ENCODE peak calls at places on chromosomes 16 and 17, in seven cellular contexts. B, N, A, O, I, F and Z are unnamed samples.

GRCh38 chr17:5249615-5250014 is 15.0 kb upstream of the SCIMP start:
- DNase-seq in B (peak), N (peak), A (peak), O (peak), I (peak), F (peak), Z (peak)

GRCh38 chr17:3796822-3797170 is 4.2 kb downstream of the ITGAE start:
- DNase-seq in B (no peak), N (no peak), A (no peak), O (no peak), I (no peak), F (no peak), Z (no peak)

GRCh38 chr17:74520790-74521480 is 10.3 kb downstream of the CD300LB start:
- DNase-seq in B (no peak), N (no peak), A (no peak), O (no peak), I (no peak), F (no peak), Z (no peak)

GRCh38 chr16:11949527-11949926 is 7.7 kb upstream of the NPIPB2 start:
- DNase-seq in B (peak), N (peak), A (peak), O (peak), I (peak), F (peak), Z (peak)

GRCh38 chr17:46879101-46879500 is 27.7 kb downstream of the WNT9B start:
- DNase-seq in B (no peak), N (no peak), A (no peak), O (no peak), I (no peak), F (no peak), Z (no peak)

GRCh38 chr17:51813784-51814174 is 344.7 kb downstream of the CA10 start:
- DNase-seq in B (no peak), N (no peak), A (no peak), O (no peak), I (no peak), F (no peak), Z (no peak)

GRCh38 chr16:4314532-4315184 is 1.2 kb upstream of the GLIS2 start:
- DNase-seq in B (peak), N (no peak), A (peak), O (peak), I (peak), F (no peak), Z (peak)

GRCh38 chr17:73510981-73511442 is 133.2 kb downstream of the SDK2 start:
- DNase-seq in B (no peak), N (no peak), A (peak), O (no peak), I (no peak), F (no peak), Z (no peak)

GRCh38 chr16:4529085-4530060 is 9.2 kb downstream of the CDIP1 start:
- DNase-seq in B (peak), N (peak), A (peak), O (peak), I (peak), F (peak), Z (no peak)

GRCh38 chr17:63740464-63741181 is 976 bp downstream of the STRADA start:
- DNase-seq in B (no peak), N (no peak), A (peak), O (no peak), I (no peak), F (no peak), Z (peak)

GRCh38 chr17:80870401-80870800 is 121.2 kb upstream of the CHMP6 start:
- DNase-seq in B (no peak), N (no peak), A (no peak), O (no peak), I (no peak), F (peak), Z (no peak)

GRCh38 chr16:85399583-85400284 is 213.4 kb upstream of the GSE1 start:
- DNase-seq in B (no peak), N (peak), A (no peak), O (no peak), I (no peak), F (no peak), Z (no peak)

GRCh38 chr16:1691956-1692355 is 13.9 kb downstream of the JPT2 start:
- DNase-seq in B (peak), N (no peak), A (peak), O (no peak), I (no peak), F (peak), Z (peak)

GRCh38 chr16:2785101-2785991 is 2.0 kb downstream of the PRSS33 start:
- DNase-seq in B (no peak), N (peak), A (no peak), O (no peak), I (peak), F (no peak), Z (no peak)

GRCh38 chr16:21638573-21638975 is 13.8 kb downstream of the IGSF6 start:
- DNase-seq in B (peak), N (no peak), A (peak), O (no peak), I (no peak), F (peak), Z (peak)

GRCh38 chr16:85360323-85361277 is 248.3 kb upstream of the CIBAR2 start:
- DNase-seq in B (no peak), N (peak), A (peak), O (no peak), I (no peak), F (no peak), Z (no peak)

GRCh38 chr16:3020247-3020603 is at the start of gene TNFRSF12A:
- DNase-seq in B (peak), N (peak), A (peak), O (peak), I (peak), F (peak), Z (peak)

GRCh38 chr16:31471875-31472558 is at the start of gene TGFB1I1:
- DNase-seq in B (peak), N (no peak), A (peak), O (no peak), I (peak), F (peak), Z (peak)

GRCh38 chr17:48981927-48982539 is 13.6 kb upstream of the GIP start:
- DNase-seq in B (no peak), N (no peak), A (no peak), O (no peak), I (no peak), F (no peak), Z (no peak)

GRCh38 chr17:8072727-8073461 is 14.6 kb downstream of the ALOX12B start:
- DNase-seq in B (no peak), N (no peak), A (no peak), O (peak), I (peak), F (no peak), Z (no peak)
- H3K4me3 ChIP-seq in B (no peak), N (no peak), A (peak), O (peak), I (peak), F (no peak), Z (no peak)

GRCh38 chr16:71289732-71290062 is 495 bp upstream of the CMTR2 start:
- DNase-seq in B (no peak), N (no peak), A (no peak), O (no peak), I (no peak), F (no peak), Z (no peak)
- H3K4me3 ChIP-seq in B (peak), N (peak), A (peak), O (peak), I (peak), F (peak), Z (peak)

GRCh38 chr17:68198931-68199836 is 48.7 kb upstream of the AMZ2 start:
- DNase-seq in B (no peak), N (no peak), A (no peak), O (no peak), I (peak), F (no peak), Z (no peak)

GRCh38 chr17:68195667-68196393 is 52.0 kb upstream of the AMZ2 start:
- DNase-seq in B (no peak), N (no peak), A (no peak), O (no peak), I (peak), F (no peak), Z (no peak)

GRCh38 chr17:68196394-68197090 is 51.3 kb upstream of the AMZ2 start:
- DNase-seq in B (no peak), N (no peak), A (no peak), O (no peak), I (no peak), F (no peak), Z (no peak)

GRCh38 chr17:68197997-68198930 is 49.6 kb upstream of the AMZ2 start:
- DNase-seq in B (no peak), N (no peak), A (peak), O (no peak), I (peak), F (no peak), Z (no peak)

DNA sequence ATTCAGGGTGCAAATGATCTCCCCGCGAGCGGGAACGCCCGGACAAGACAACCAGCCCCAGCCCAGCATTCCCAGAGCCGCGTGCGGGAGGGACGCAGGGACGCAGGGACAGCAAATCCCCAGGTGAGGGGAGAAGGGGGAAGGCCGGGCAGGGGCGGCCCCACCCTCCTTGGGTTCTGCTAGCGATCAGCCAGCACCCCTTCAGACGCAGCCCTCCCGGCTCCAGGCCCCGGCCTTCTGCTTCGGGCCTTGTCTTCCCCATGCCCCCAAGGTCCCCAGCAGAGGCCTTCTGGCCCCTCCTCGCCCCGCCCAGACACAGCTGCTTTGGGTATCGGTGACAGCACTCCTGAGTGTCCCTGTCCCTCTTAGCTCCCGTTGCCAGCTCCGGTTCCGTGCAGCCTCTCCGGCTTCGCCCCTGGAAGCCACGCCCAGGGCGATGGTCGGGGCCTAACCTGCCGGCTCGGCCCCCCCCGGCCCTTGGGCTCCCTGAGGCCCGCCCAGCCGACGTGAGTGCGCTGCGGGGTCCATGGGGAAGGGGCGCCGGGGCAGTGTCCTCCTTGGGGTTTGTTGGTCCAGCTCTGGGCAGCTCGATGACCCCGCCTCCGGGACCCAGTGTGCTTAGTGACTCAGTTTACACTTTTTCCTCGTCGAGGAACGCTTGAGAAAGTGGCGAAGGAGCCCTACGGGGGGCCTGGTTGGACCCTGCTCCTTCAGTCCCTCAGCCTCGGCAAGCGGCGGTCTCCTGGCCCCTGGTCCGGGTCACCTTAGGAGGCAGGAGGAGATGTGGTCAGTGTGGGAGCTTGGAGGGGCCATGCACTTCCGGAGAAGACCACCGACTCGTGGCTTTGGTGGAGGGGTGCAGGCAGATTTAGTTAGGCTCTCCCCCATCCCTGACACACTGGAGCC is 50.5 kb upstream of the AMZ2 start:
- DNase-seq in B (no peak), N (no peak), A (no peak), O (no peak), I (peak), F (no peak), Z (no peak)
- H3K4me3 ChIP-seq in B (no peak), N (peak), A (no peak), O (peak), I (peak), F (no peak), Z (no peak)

GRCh38 chr17:29705352-29705751 is 82.6 kb upstream of the CORO6 start:
- DNase-seq in B (no peak), N (no peak), A (no peak), O (peak), I (no peak), F (no peak), Z (no peak)

GRCh38 chr17:29710891-29711418 is 88.2 kb upstream of the CORO6 start:
- DNase-seq in B (no peak), N (no peak), A (peak), O (no peak), I (no peak), F (no peak), Z (peak)

GRCh38 chr17:29707212-29707571 is 84.5 kb upstream of the CORO6 start:
- DNase-seq in B (no peak), N (no peak), A (no peak), O (no peak), I (no peak), F (no peak), Z (no peak)

GRCh38 chr17:29709861-29710849 is 87.4 kb upstream of the CORO6 start:
- DNase-seq in B (peak), N (no peak), A (peak), O (no peak), I (no peak), F (no peak), Z (peak)

GRCh38 chr17:29706045-29706431 is 83.3 kb upstream of the CORO6 start:
- DNase-seq in B (no peak), N (no peak), A (no peak), O (no peak), I (no peak), F (no peak), Z (no peak)
- H3K4me3 ChIP-seq in B (no peak), N (no peak), A (no peak), O (peak), I (no peak), F (no peak), Z (no peak)

GRCh38 chr16:71230122-71230845 is at the start of gene HYDIN:
- DNase-seq in B (peak), N (peak), A (peak), O (peak), I (peak), F (peak), Z (peak)
- H3K4me3 ChIP-seq in B (peak), N (peak), A (peak), O (no peak), I (peak), F (peak), Z (no peak)

GRCh38 chr16:82629441-82630027 is 2.8 kb downstream of the CDH13 start:
- DNase-seq in B (peak), N (no peak), A (peak), O (no peak), I (peak), F (peak), Z (peak)

GRCh38 chr16:82630219-82630618 is 3.5 kb downstream of the CDH13 start:
- DNase-seq in B (peak), N (no peak), A (peak), O (no peak), I (no peak), F (no peak), Z (no peak)

GRCh38 chr16:82628741-82629140 is 2.0 kb downstream of the CDH13 start:
- DNase-seq in B (no peak), N (no peak), A (peak), O (no peak), I (no peak), F (no peak), Z (no peak)

GRCh38 chr16:82625066-82625968 is 1.5 kb upstream of the CDH13 start:
- DNase-seq in B (no peak), N (no peak), A (no peak), O (no peak), I (no peak), F (no peak), Z (no peak)

DNA sequence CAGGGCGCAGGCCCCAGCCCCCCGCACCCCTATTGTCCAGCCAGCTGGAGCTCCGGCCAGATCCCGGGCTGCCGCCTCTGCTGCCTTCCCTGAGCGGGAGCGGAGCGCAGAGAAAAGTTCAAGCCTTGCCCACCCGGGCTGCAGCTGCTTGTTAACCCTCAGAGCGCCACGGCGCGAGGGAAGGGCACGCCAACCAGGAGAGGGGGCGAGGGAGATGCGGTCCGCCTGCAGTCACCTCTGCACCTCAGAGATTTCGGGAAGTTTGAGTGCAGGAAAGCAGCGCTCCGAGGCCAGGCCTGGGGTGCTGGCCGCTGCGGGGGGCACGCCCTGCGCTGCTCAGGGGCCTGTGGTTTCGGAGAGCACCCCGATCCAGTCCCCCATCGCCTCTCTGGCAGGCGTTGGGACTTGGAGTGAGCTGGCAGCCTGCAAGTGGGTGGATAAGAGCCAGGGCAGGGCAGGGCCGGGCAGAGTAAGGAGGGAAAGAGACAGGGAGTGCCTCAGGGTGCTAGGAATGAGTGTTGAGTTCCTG is 1.1 kb downstream of the CDH13 start:
- DNase-seq in B (peak), N (no peak), A (peak), O (no peak), I (peak), F (no peak), Z (peak)
- H3K4me3 ChIP-seq in B (peak), N (peak), A (peak), O (no peak), I (peak), F (peak), Z (peak)